ENCODE peak calls at places on chromosomes 12 and 14, in six cellular contexts. I, W, Y, J, T and V are unnamed samples.

GRCh38 chr12:47835831-47836155 is 16.1 kb upstream of the HDAC7 start:
- DNase-seq in I (no peak), W (no peak), Y (no peak), J (no peak), T (no peak), V (no peak)

GRCh38 chr12:138898-139534 is 72.4 kb downstream of the IQSEC3 start:
- DNase-seq in I (no peak), W (no peak), Y (no peak), J (no peak), T (no peak), V (no peak)

GRCh38 chr12:4564819-4565218 is 2.8 kb downstream of the DYRK4 start:
- DNase-seq in I (no peak), W (no peak), Y (no peak), J (no peak), T (peak), V (no peak)

GRCh38 chr12:70606001-70606400 is 31.2 kb downstream of the PTPRB start:
- DNase-seq in I (no peak), W (peak), Y (peak), J (no peak), T (no peak), V (no peak)

GRCh38 chr12:76143343-76144252 is 59.1 kb upstream of the NAP1L1 start:
- DNase-seq in I (no peak), W (no peak), Y (no peak), J (no peak), T (peak), V (no peak)

GRCh38 chr12:102479099-102479887 is 1.1 kb downstream of the IGF1 start:
- DNase-seq in I (no peak), W (no peak), Y (no peak), J (no peak), T (peak), V (no peak)

GRCh38 chr12:95721320-95721719 is 69.2 kb downstream of the NTN4 start:
- DNase-seq in I (no peak), W (no peak), Y (no peak), J (no peak), T (no peak), V (no peak)

GRCh38 chr14:100567009-100567876 is 20.0 kb downstream of the BEGAIN start:
- DNase-seq in I (no peak), W (no peak), Y (no peak), J (no peak), T (no peak), V (no peak)

GRCh38 chr14:56378474-56378873 is 201.1 kb upstream of the TMEM260 start:
- DNase-seq in I (no peak), W (peak), Y (no peak), J (no peak), T (no peak), V (peak)

GRCh38 chr14:67857778-67858350 is 38.3 kb downstream of the RAD51B start:
- DNase-seq in I (no peak), W (no peak), Y (no peak), J (no peak), T (no peak), V (no peak)

GRCh38 chr14:105852378-105853088 is 326.1 kb downstream of the TMEM121 start:
- DNase-seq in I (no peak), W (no peak), Y (no peak), J (no peak), T (no peak), V (no peak)

GRCh38 chr14:35159742-35160409 is 37.5 kb downstream of the PRORP start:
- DNase-seq in I (peak), W (peak), Y (peak), J (peak), T (no peak), V (no peak)

GRCh38 chr12:57523706-57524614 is 1.3 kb downstream of the MBD6 start:
- DNase-seq in I (no peak), W (no peak), Y (no peak), J (no peak), T (no peak), V (no peak)

GRCh38 chr12:115761784-115762183 is 515.7 kb downstream of the MED13L start:
- DNase-seq in I (no peak), W (no peak), Y (no peak), J (no peak), T (no peak), V (no peak)

GRCh38 chr14:98754343-98755025 is 517.5 kb downstream of the BCL11B start:
- DNase-seq in I (no peak), W (no peak), Y (no peak), J (no peak), T (no peak), V (peak)

GRCh38 chr12:49345048-49345839 is 1.4 kb upstream of the DNAJC22 start:
- DNase-seq in I (no peak), W (no peak), Y (no peak), J (no peak), T (no peak), V (peak)

GRCh38 chr12:58858030-58858429 is 62.3 kb downstream of the LRIG3 start:
- DNase-seq in I (no peak), W (no peak), Y (no peak), J (no peak), T (no peak), V (no peak)

GRCh38 chr12:121452356-121453021 is 52.6 kb downstream of the RNF34 start:
- DNase-seq in I (no peak), W (peak), Y (no peak), J (no peak), T (no peak), V (no peak)

GRCh38 chr14:38174721-38175120 is 33.0 kb upstream of the SSTR1 start:
- DNase-seq in I (no peak), W (no peak), Y (no peak), J (no peak), T (no peak), V (no peak)

GRCh38 chr12:110849748-110850403 is 3.1 kb downstream of the CCDC63 start:
- DNase-seq in I (no peak), W (no peak), Y (no peak), J (peak), T (no peak), V (peak)

GRCh38 chr12:79547735-79548347 is 142.9 kb downstream of the PAWR start:
- DNase-seq in I (peak), W (peak), Y (peak), J (peak), T (peak), V (peak)

GRCh38 chr12:89568484-89568883 is 42.6 kb upstream of the POC1B start:
- DNase-seq in I (no peak), W (no peak), Y (no peak), J (no peak), T (no peak), V (no peak)

GRCh38 chr12:57063991-57064725 is 14.2 kb upstream of the MYO1A start:
- DNase-seq in I (no peak), W (no peak), Y (no peak), J (no peak), T (peak), V (peak)

GRCh38 chr12:92338671-92339070 is 193.0 kb upstream of the BTG1 start:
- DNase-seq in I (no peak), W (peak), Y (no peak), J (no peak), T (no peak), V (no peak)

GRCh38 chr12:24759155-24759554 is 189.7 kb downstream of the BCAT1 start:
- DNase-seq in I (no peak), W (no peak), Y (peak), J (peak), T (no peak), V (peak)

GRCh38 chr14:83478741-83479140 is 1945.1 kb upstream of the SEL1L start:
- DNase-seq in I (no peak), W (no peak), Y (no peak), J (no peak), T (no peak), V (no peak)

GRCh38 chr14:103483600-103483999 is 39.0 kb downstream of the CKB start:
- DNase-seq in I (no peak), W (peak), Y (no peak), J (no peak), T (no peak), V (no peak)

GRCh38 chr14:106506901-106507305 is 980.5 kb downstream of the TMEM121 start:
- DNase-seq in I (no peak), W (no peak), Y (no peak), J (no peak), T (no peak), V (no peak)

GRCh38 chr12:57222286-57223190 is 5.9 kb downstream of the NXPH4 start:
- DNase-seq in I (no peak), W (no peak), Y (no peak), J (no peak), T (no peak), V (no peak)

GRCh38 chr14:74938873-74939495 is 15.9 kb upstream of the RPS6KL1 start:
- DNase-seq in I (no peak), W (no peak), Y (no peak), J (no peak), T (no peak), V (peak)
- TF ChIP-seq POLR2A in I (no peak), W (no peak), Y (no peak), J (no peak), T (no peak), V (no peak)

GRCh38 chr12:62409068-62409467 is 57.6 kb upstream of the MON2 start:
- DNase-seq in I (no peak), W (no peak), Y (no peak), J (no peak), T (no peak), V (no peak)
- TF ChIP-seq MYC in I (no peak), W (no peak), Y (no peak), J (no peak), T (no peak), V (no peak)

GRCh38 chr12:131223791-131224567 is 270.3 kb downstream of the ADGRD1 start:
- DNase-seq in I (no peak), W (no peak), Y (no peak), J (peak), T (no peak), V (no peak)
- TF ChIP-seq MAX in I (no peak), W (no peak), Y (no peak), J (no peak), T (no peak), V (no peak)

GRCh38 chr14:21205678-21206581 is 50.1 kb upstream of the OR5AU1 start:
- DNase-seq in I (no peak), W (no peak), Y (no peak), J (no peak), T (no peak), V (no peak)
- TF ChIP-seq POLR2A in I (no peak), W (peak), Y (peak), J (peak), T (peak), V (no peak)